ENCODE peak calls at places on chromosome 10, in four cellular contexts. One of them, this sample, is unnamed.

GRCh38 chr10:600876-601275 is 88.6 kb downstream of the DIP2C start:
- DNase-seq in SK-N-SH: no peak
- DNase-seq in PC-3: no peak
- DNase-seq in ovary: no peak
- DNase-seq in this sample: no peak

GRCh38 chr10:62459072-62459471 is 84.9 kb downstream of the ZNF365 start:
- DNase-seq in SK-N-SH: no peak
- DNase-seq in PC-3: peak; percentile 31
- DNase-seq in ovary: no peak
- DNase-seq in this sample: no peak

GRCh38 chr10:125000366-125001312 is 58.7 kb downstream of the ZRANB1 start:
- DNase-seq in SK-N-SH: peak; percentile 83
- DNase-seq in PC-3: no peak
- DNase-seq in ovary: no peak
- DNase-seq in this sample: peak; percentile 40

GRCh38 chr10:33314788-33315561 is 19.5 kb downstream of the NRP1 start:
- DNase-seq in SK-N-SH: no peak
- DNase-seq in PC-3: peak; percentile 92
- DNase-seq in ovary: no peak
- DNase-seq in this sample: no peak

GRCh38 chr10:72336259-72337038 is 18.3 kb downstream of the DNAJB12 start:
- DNase-seq in SK-N-SH: no peak
- DNase-seq in PC-3: no peak
- DNase-seq in ovary: peak; percentile 69
- DNase-seq in this sample: no peak

GRCh38 chr10:91907914-91908357 is 1.4 kb downstream of the FGFBP3 start:
- DNase-seq in SK-N-SH: no peak
- DNase-seq in PC-3: no peak
- DNase-seq in ovary: no peak
- DNase-seq in this sample: no peak

GRCh38 chr10:90125966-90126600 is 424.7 kb downstream of the KIF20B start:
- DNase-seq in SK-N-SH: no peak
- DNase-seq in PC-3: no peak
- DNase-seq in ovary: no peak
- DNase-seq in this sample: no peak

GRCh38 chr10:74213571-74214162 is 62.6 kb downstream of the ADK start:
- DNase-seq in SK-N-SH: peak; percentile 65
- DNase-seq in PC-3: peak; percentile 95
- DNase-seq in ovary: peak; percentile 34
- DNase-seq in this sample: no peak

GRCh38 chr10:23053036-23053435 is 42.3 kb upstream of the MSRB2 start:
- DNase-seq in SK-N-SH: no peak
- DNase-seq in PC-3: peak; percentile 81
- DNase-seq in ovary: no peak
- DNase-seq in this sample: no peak

GRCh38 chr10:88064608-88065383 is 201.4 kb downstream of the PTEN start:
- DNase-seq in SK-N-SH: peak; percentile 60
- DNase-seq in PC-3: no peak
- DNase-seq in ovary: peak; percentile 31
- DNase-seq in this sample: peak; percentile 82

GRCh38 chr10:59944339-59944935 is 38.1 kb upstream of the CCDC6 start:
- DNase-seq in SK-N-SH: no peak
- DNase-seq in PC-3: peak; percentile 64
- DNase-seq in ovary: no peak
- DNase-seq in this sample: no peak
- H3K4me1 ChIP-seq in SK-N-SH: no peaks in the 10 kb centered on the region
- H3K4me1 ChIP-seq in PC-3: peaks cover 15% of the 10 kb centered on the region
- H3K4me1 ChIP-seq in ovary: no peaks in the 10 kb centered on the region
- H3K4me1 ChIP-seq in this sample: no peaks in the 10 kb centered on the region

DNA sequence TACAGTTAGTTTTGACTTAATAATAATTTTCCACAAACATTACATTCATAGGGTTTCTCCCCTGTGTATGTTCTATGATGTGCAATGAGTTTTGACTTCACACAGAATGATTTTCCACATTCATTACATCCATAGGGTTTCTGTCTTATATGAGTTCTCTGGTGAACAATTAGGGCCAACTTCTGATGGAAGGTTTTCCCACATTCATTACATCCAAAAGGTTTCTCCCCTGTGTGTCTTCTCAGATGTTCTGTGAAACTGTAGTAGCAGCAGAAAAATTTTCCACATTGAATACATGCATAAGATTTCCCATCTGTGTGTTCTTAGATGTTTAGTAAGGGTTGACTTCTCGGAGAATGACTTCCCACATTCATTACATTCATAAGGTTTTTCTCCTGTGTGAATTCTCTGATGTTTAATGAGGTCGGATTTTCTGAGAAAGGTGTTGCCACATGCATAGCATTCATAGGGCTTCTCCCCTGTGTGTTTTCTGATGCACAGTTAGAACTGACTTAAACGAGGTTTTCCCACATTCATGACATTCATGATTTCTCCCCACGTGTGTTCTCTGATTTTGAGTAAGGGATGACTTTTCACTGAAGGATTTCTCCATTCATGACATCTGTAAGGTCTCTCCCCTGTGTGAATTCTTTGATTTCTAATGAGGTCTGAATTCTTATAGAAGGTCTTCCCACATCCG is 118.5 kb downstream of the ZNF33B start:
- DNase-seq in SK-N-SH: no peak
- DNase-seq in PC-3: no peak
- DNase-seq in ovary: no peak
- DNase-seq in this sample: no peak
- H3K9me3 ChIP-seq in SK-N-SH: peaks cover 36% of the 10 kb centered on the region
- H3K9me3 ChIP-seq in PC-3: peaks cover 73% of the 10 kb centered on the region
- H3K9me3 ChIP-seq in ovary: peaks cover 20% of the 10 kb centered on the region
- H3K9me3 ChIP-seq in this sample: peaks cover 97% of the 10 kb centered on the region

GRCh38 chr10:117260094-117260493 is 19.2 kb downstream of the SLC18A2 start:
- DNase-seq in SK-N-SH: no peak
- DNase-seq in PC-3: no peak
- DNase-seq in ovary: no peak
- DNase-seq in this sample: no peak

GRCh38 chr10:117261501-117261900 is 20.6 kb downstream of the SLC18A2 start:
- DNase-seq in SK-N-SH: no peak
- DNase-seq in PC-3: no peak
- DNase-seq in ovary: no peak
- DNase-seq in this sample: no peak

GRCh38 chr10:117256910-117257309 is 16.0 kb downstream of the SLC18A2 start:
- DNase-seq in SK-N-SH: no peak
- DNase-seq in PC-3: no peak
- DNase-seq in ovary: no peak
- DNase-seq in this sample: no peak

GRCh38 chr10:117257701-117258100 is 16.8 kb downstream of the SLC18A2 start:
- DNase-seq in SK-N-SH: peak; percentile 50
- DNase-seq in PC-3: no peak
- DNase-seq in ovary: no peak
- DNase-seq in this sample: no peak

GRCh38 chr10:117259279-117259678 is 18.4 kb downstream of the SLC18A2 start:
- DNase-seq in SK-N-SH: no peak
- DNase-seq in PC-3: no peak
- DNase-seq in ovary: no peak
- DNase-seq in this sample: no peak
- H3K27ac ChIP-seq in SK-N-SH: no peak overlapping the region
- H3K27ac ChIP-seq in PC-3: no peak overlapping the region
- H3K27ac ChIP-seq in ovary: no peak overlapping the region
- H3K27ac ChIP-seq in this sample: no peak overlapping the region

GRCh38 chr10:110006358-110007170 is 1.2 kb upstream of the ADD3 start:
- DNase-seq in SK-N-SH: peak; percentile 16
- DNase-seq in PC-3: no peak
- DNase-seq in ovary: peak; percentile 66
- DNase-seq in this sample: peak; percentile 68

GRCh38 chr10:110010076-110011069 is 2.6 kb downstream of the ADD3 start:
- DNase-seq in SK-N-SH: no peak
- DNase-seq in PC-3: no peak
- DNase-seq in ovary: no peak
- DNase-seq in this sample: no peak

GRCh38 chr10:110007171-110007700 is 548 bp upstream of the ADD3 start:
- DNase-seq in SK-N-SH: no peak
- DNase-seq in PC-3: no peak
- DNase-seq in ovary: no peak
- DNase-seq in this sample: no peak

GRCh38 chr10:110007701-110008517 is at the start of gene ADD3:
- DNase-seq in SK-N-SH: peak; percentile 99
- DNase-seq in PC-3: peak; percentile 47
- DNase-seq in ovary: peak; percentile 98
- DNase-seq in this sample: peak; percentile 97

DNA sequence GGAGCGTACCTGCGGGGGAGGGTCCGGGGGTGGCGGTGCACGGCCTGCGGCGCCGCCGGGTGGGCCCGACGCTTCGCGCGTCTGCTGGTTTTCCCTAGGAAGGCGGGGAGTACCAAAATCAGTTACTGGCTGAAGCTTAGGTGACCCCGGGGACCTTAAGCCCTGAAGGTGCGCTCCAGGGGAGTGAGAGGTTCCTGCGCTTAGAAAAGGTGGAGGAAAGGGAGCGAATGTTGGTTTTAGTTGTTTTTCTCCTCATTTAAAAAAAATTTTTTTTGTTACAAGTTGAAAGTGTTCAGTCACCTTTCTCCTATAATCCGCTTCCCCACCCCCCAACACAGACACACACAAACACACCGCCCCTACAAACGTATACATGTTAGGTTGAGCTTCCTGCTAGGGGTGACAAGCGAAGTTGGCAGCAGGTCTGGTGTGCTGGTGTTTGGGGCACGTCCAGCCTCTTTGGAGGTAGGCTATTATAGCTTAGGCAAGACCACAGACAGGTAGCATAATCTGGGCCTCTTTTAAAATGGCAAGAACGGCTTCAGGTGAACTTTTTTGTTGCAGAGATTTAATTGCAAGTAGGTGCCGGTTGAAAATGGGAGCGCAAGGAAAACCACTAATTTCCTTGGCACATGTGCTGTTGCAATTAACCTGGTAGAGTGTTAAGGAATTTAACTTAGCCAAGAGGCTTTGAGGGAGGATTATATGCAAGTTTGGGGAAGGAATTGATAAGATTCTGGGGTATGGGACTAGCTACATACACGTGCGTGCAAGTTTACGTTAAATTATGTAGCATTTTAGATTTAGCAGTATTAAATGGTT is 945 bp downstream of the ADD3 start:
- DNase-seq in SK-N-SH: peak; percentile 25
- DNase-seq in PC-3: peak; percentile 59
- DNase-seq in ovary: peak; percentile 43
- DNase-seq in this sample: peak; percentile 36
- H3K4me1 ChIP-seq in SK-N-SH: peaks cover 34% of the 10 kb centered on the region
- H3K4me1 ChIP-seq in PC-3: peaks cover 33% of the 10 kb centered on the region
- H3K4me1 ChIP-seq in ovary: peaks cover 2% of the 10 kb centered on the region
- H3K4me1 ChIP-seq in this sample: no peaks in the 10 kb centered on the region

GRCh38 chr10:43616697-43617370 is 10.6 kb downstream of the ZNF485 start:
- DNase-seq in SK-N-SH: no peak
- DNase-seq in PC-3: no peak
- DNase-seq in ovary: no peak
- DNase-seq in this sample: no peak
- H3K9me3 ChIP-seq in SK-N-SH: peaks cover 29% of the 10 kb centered on the region
- H3K9me3 ChIP-seq in PC-3: peaks cover 42% of the 10 kb centered on the region
- H3K9me3 ChIP-seq in ovary: no peaks in the 10 kb centered on the region
- H3K9me3 ChIP-seq in this sample: no peaks in the 10 kb centered on the region

GRCh38 chr10:29841724-29842649 is 207.2 kb upstream of the SVIL start:
- DNase-seq in SK-N-SH: peak; percentile 77
- DNase-seq in PC-3: peak; percentile 37
- DNase-seq in ovary: peak; percentile 41
- DNase-seq in this sample: peak; percentile 60

GRCh38 chr10:29840516-29841276 is 205.9 kb upstream of the SVIL start:
- DNase-seq in SK-N-SH: peak; percentile 39
- DNase-seq in PC-3: no peak
- DNase-seq in ovary: no peak
- DNase-seq in this sample: no peak

GRCh38 chr10:29838529-29838928 is 203.8 kb upstream of the SVIL start:
- DNase-seq in SK-N-SH: no peak
- DNase-seq in PC-3: no peak
- DNase-seq in ovary: peak; percentile 30
- DNase-seq in this sample: no peak

GRCh38 chr10:29837586-29837985 is 202.8 kb upstream of the SVIL start:
- DNase-seq in SK-N-SH: no peak
- DNase-seq in PC-3: no peak
- DNase-seq in ovary: peak; percentile 47
- DNase-seq in this sample: no peak

GRCh38 chr10:29839826-29840515 is 205.2 kb upstream of the SVIL start:
- DNase-seq in SK-N-SH: no peak
- DNase-seq in PC-3: no peak
- DNase-seq in ovary: no peak
- DNase-seq in this sample: no peak
- H3K27ac ChIP-seq in SK-N-SH: no peak overlapping the region
- H3K27ac ChIP-seq in PC-3: no peak overlapping the region
- H3K27ac ChIP-seq in ovary: peak overlapping the region; percentile 17
- H3K27ac ChIP-seq in this sample: peak overlapping the region; percentile 73

DNA sequence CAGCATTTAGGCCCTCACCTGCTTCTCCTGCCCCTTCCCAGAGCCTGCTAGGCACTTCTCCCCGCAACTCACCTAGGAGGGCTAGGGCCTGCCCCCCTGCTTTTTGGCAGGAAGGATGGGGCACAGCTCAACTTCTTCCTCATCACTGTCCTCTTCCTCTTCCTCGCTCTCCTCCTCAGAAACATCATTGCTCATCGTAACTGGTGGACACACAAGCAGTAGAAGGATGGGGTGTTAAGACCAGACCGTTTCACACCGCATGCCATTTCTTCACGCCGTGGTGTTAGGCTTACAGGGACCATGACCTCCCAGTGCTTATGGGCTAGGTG is 1.6 kb downstream of the NPM3 start:
- DNase-seq in SK-N-SH: peak; percentile 10
- DNase-seq in PC-3: no peak
- DNase-seq in ovary: no peak
- DNase-seq in this sample: no peak
- H3K4me1 ChIP-seq in SK-N-SH: peaks cover 23% of the 10 kb centered on the region
- H3K4me1 ChIP-seq in PC-3: peaks cover 20% of the 10 kb centered on the region
- H3K4me1 ChIP-seq in ovary: peaks cover 20% of the 10 kb centered on the region
- H3K4me1 ChIP-seq in this sample: no peaks in the 10 kb centered on the region

GRCh38 chr10:130378556-130379400 is 242.6 kb downstream of the GLRX3 start:
- DNase-seq in SK-N-SH: peak; percentile 46
- DNase-seq in PC-3: no peak
- DNase-seq in ovary: no peak
- DNase-seq in this sample: no peak

GRCh38 chr10:130382031-130382430 is 245.8 kb downstream of the GLRX3 start:
- DNase-seq in SK-N-SH: no peak
- DNase-seq in PC-3: no peak
- DNase-seq in ovary: no peak
- DNase-seq in this sample: no peak

GRCh38 chr10:130377986-130378545 is 241.9 kb downstream of the GLRX3 start:
- DNase-seq in SK-N-SH: no peak
- DNase-seq in PC-3: no peak
- DNase-seq in ovary: no peak
- DNase-seq in this sample: no peak

GRCh38 chr10:130380056-130380455 is 243.9 kb downstream of the GLRX3 start:
- DNase-seq in SK-N-SH: no peak
- DNase-seq in PC-3: no peak
- DNase-seq in ovary: no peak
- DNase-seq in this sample: no peak
- H3K9me3 ChIP-seq in SK-N-SH: no peaks in the 10 kb centered on the region
- H3K9me3 ChIP-seq in PC-3: no peaks in the 10 kb centered on the region
- H3K9me3 ChIP-seq in ovary: no peaks in the 10 kb centered on the region
- H3K9me3 ChIP-seq in this sample: no peaks in the 10 kb centered on the region

GRCh38 chr10:123565691-123566660 is 100.2 kb upstream of the GPR26 start:
- DNase-seq in SK-N-SH: no peak
- DNase-seq in PC-3: no peak
- DNase-seq in ovary: no peak
- DNase-seq in this sample: no peak
- H3K27ac ChIP-seq in SK-N-SH: no peak overlapping the region
- H3K27ac ChIP-seq in PC-3: no peak overlapping the region
- H3K27ac ChIP-seq in ovary: no peak overlapping the region
- H3K27ac ChIP-seq in this sample: no peak overlapping the region